ENCODE peak calls at places on chromosome 7, in seven cellular contexts. A is activated naive CD8-positive, alpha-beta T cell treated with anti-CD3 and anti-CD28 coated beads for 36 hours; V is activated CD4-positive, alpha-beta T cell treated with anti-CD3 and anti-CD28 coated beads, Interleukin-2, amount 50 U/mL, for 48 hours; H is GM12891; Z is erythroblast; N is choroid plexus epithelial cell; T is T-cell. C is an unnamed sample.

GRCh38 chr7:139709460-139709859 is 68.3 kb downstream of the HIPK2 start:
- DNase-seq in A (no peak), V (no peak), H (no peak), Z (no peak), N (peak; percentile 83), T (no peak), C (no peak)

GRCh38 chr7:98362517-98362916 is 38.4 kb downstream of the BAIAP2L1 start:
- DNase-seq in A (no peak), V (no peak), H (no peak), Z (no peak), N (no peak), T (no peak), C (no peak)

GRCh38 chr7:47379629-47380324 is 202.1 kb downstream of the TNS3 start:
- DNase-seq in A (no peak), V (no peak), H (no peak), Z (no peak), N (peak; percentile 46), T (no peak), C (peak; percentile 45)

GRCh38 chr7:42070068-42070467 is 166.9 kb downstream of the GLI3 start:
- DNase-seq in A (no peak), V (no peak), H (no peak), Z (no peak), N (peak; percentile 77), T (no peak), C (no peak)

GRCh38 chr7:31033674-31034073 is 18.4 kb upstream of the ADCYAP1R1 start:
- DNase-seq in A (no peak), V (no peak), H (no peak), Z (no peak), N (no peak), T (no peak), C (no peak)

GRCh38 chr7:105003275-105003674 is 10.7 kb upstream of the KMT2E start:
- DNase-seq in A (peak; percentile 20), V (peak; percentile 51), H (no peak), Z (no peak), N (peak; percentile 77), T (no peak), C (no peak)

GRCh38 chr7:113307147-113307546 is 188.8 kb upstream of the SMIM30 start:
- DNase-seq in A (no peak), V (no peak), H (no peak), Z (no peak), N (no peak), T (no peak), C (no peak)

GRCh38 chr7:47549916-47550315 is 32.0 kb downstream of the TNS3 start:
- DNase-seq in A (no peak), V (no peak), H (no peak), Z (no peak), N (no peak), T (no peak), C (no peak)

GRCh38 chr7:33979807-33980355 is 74.5 kb downstream of the BMPER start:
- DNase-seq in A (no peak), V (no peak), H (no peak), Z (no peak), N (peak; percentile 80), T (no peak), C (no peak)

GRCh38 chr7:117728858-117729257 is 144.4 kb downstream of the CTTNBP2 start:
- DNase-seq in A (no peak), V (no peak), H (no peak), Z (no peak), N (peak; percentile 10), T (no peak), C (no peak)

GRCh38 chr7:65475734-65476319 is 102.2 kb downstream of the ZNF92 start:
- DNase-seq in A (peak; percentile 5), V (no peak), H (no peak), Z (no peak), N (peak; percentile 47), T (peak; percentile 14), C (no peak)

GRCh38 chr7:155984028-155984607 is 171.9 kb upstream of the SHH start:
- DNase-seq in A (no peak), V (no peak), H (no peak), Z (no peak), N (no peak), T (no peak), C (no peak)

GRCh38 chr7:99137418-99138180 is 6.3 kb downstream of the SMURF1 start:
- DNase-seq in A (no peak), V (no peak), H (no peak), Z (no peak), N (peak; percentile 86), T (no peak), C (no peak)

GRCh38 chr7:47370461-47371042 is 211.4 kb downstream of the TNS3 start:
- DNase-seq in A (no peak), V (no peak), H (no peak), Z (no peak), N (no peak), T (no peak), C (no peak)

GRCh38 chr7:138632384-138632783 is 68.8 kb downstream of the SVOPL start:
- DNase-seq in A (no peak), V (no peak), H (no peak), Z (no peak), N (no peak), T (no peak), C (no peak)

GRCh38 chr7:39184387-39184786 is 206.7 kb downstream of the POU6F2 start:
- DNase-seq in A (no peak), V (no peak), H (no peak), Z (no peak), N (no peak), T (no peak), C (no peak)

GRCh38 chr7:155230169-155230593 is 67.5 kb upstream of the INSIG1 start:
- DNase-seq in A (no peak), V (no peak), H (no peak), Z (no peak), N (peak; percentile 87), T (no peak), C (peak; percentile 96)

GRCh38 chr7:9939171-9939570 is 1034.5 kb upstream of the PHF14 start:
- DNase-seq in A (no peak), V (no peak), H (no peak), Z (peak; percentile 32), N (no peak), T (no peak), C (no peak)

GRCh38 chr7:159091041-159091440 is 53.6 kb downstream of the VIPR2 start:
- DNase-seq in A (no peak), V (no peak), H (no peak), Z (no peak), N (no peak), T (no peak), C (no peak)

GRCh38 chr7:47816647-47817046 is 131.6 kb downstream of the PKD1L1 start:
- DNase-seq in A (no peak), V (no peak), H (no peak), Z (no peak), N (no peak), T (no peak), C (no peak)

GRCh38 chr7:45252248-45252647 is 94.7 kb downstream of the RAMP3 start:
- DNase-seq in A (no peak), V (no peak), H (no peak), Z (no peak), N (no peak), T (no peak), C (no peak)

GRCh38 chr7:124030964-124031363 is 1.9 kb downstream of the TMEM229A start:
- DNase-seq in A (no peak), V (no peak), H (no peak), Z (no peak), N (no peak), T (no peak), C (no peak)

GRCh38 chr7:107450970-107451369 is 18.9 kb upstream of the GPR22 start:
- DNase-seq in A (no peak), V (no peak), H (no peak), Z (no peak), N (no peak), T (no peak), C (no peak)

GRCh38 chr7:17559388-17559787 is 260.9 kb downstream of the AHR start:
- DNase-seq in A (no peak), V (no peak), H (no peak), Z (no peak), N (no peak), T (no peak), C (no peak)

GRCh38 chr7:37304926-37305325 is 143.7 kb downstream of the ELMO1 start:
- DNase-seq in A (no peak), V (no peak), H (no peak), Z (no peak), N (no peak), T (no peak), C (no peak)

GRCh38 chr7:74709880-74710671 is 52.6 kb downstream of the GTF2I start:
- DNase-seq in A (no peak), V (no peak), H (no peak), Z (no peak), N (peak; percentile 30), T (no peak), C (no peak)

GRCh38 chr7:22443370-22444180 is 56.4 kb downstream of the STEAP1B start:
- DNase-seq in A (no peak), V (no peak), H (no peak), Z (no peak), N (peak; percentile 79), T (no peak), C (no peak)

GRCh38 chr7:114977277-114977676 is 55.4 kb downstream of the MDFIC start:
- DNase-seq in A (no peak), V (no peak), H (no peak), Z (no peak), N (no peak), T (no peak), C (no peak)

GRCh38 chr7:121182281-121182680 is 146.5 kb upstream of the WNT16 start:
- DNase-seq in A (no peak), V (no peak), H (no peak), Z (no peak), N (no peak), T (no peak), C (no peak)